ENCODE peak calls at places on chromosomes 1 and 21, in seven cellular contexts. T is HTR-8/SVneo; O is stimulated activated CD4-positive, alpha-beta T cell treated with anti-CD3 and anti-CD28 coated beads, Interleukin-1b, Interleukin-23, amount 100 ng/mL, for 1 hour; M is effector CD8-positive, alpha-beta T cell; C is posterior cingulate gyrus; S is cardiac muscle cell; W is A549. Y is an unnamed sample.

GRCh38 chr21:23017989-23018388 is 2019.8 kb downstream of the NCAM2 start:
- DNase-seq in C (no peak), O (no peak), W (no peak), T (no peak), M (no peak), S (no peak), Y (no peak)

GRCh38 chr1:43448955-43449707 is 4.6 kb downstream of the HYI start:
- DNase-seq in W (no peak), S (no peak), O (no peak), C (no peak), M (no peak), T (no peak), Y (no peak)

GRCh38 chr21:45853703-45854342 is 127.7 kb upstream of the COL6A1 start:
- DNase-seq in O (no peak), M (no peak), T (no peak), C (no peak), W (no peak), S (no peak), Y (no peak)

GRCh38 chr1:36609241-36610027 is 126.7 kb upstream of the CSF3R start:
- DNase-seq in W (peak), S (peak), T (peak), O (no peak), M (no peak), C (peak), Y (peak)

GRCh38 chr1:23477359-23478144 is 6.4 kb downstream of the ASAP3 start:
- DNase-seq in S (no peak), W (no peak), T (no peak), M (no peak), C (no peak), O (no peak), Y (no peak)

GRCh38 chr1:225691377-225691776 is 38.5 kb upstream of the ENAH start:
- DNase-seq in S (no peak), O (no peak), C (no peak), W (peak), T (no peak), M (no peak), Y (no peak)

GRCh38 chr21:39175154-39175553 is 8.1 kb downstream of the PSMG1 start:
- DNase-seq in O (no peak), T (no peak), C (no peak), W (peak), M (no peak), S (peak), Y (no peak)

GRCh38 chr1:183272390-183272801 is 86.3 kb downstream of the LAMC2 start:
- DNase-seq in M (no peak), O (no peak), C (no peak), S (no peak), W (peak), T (peak), Y (no peak)

GRCh38 chr1:76153856-76154212 is 79.3 kb downstream of the ST6GALNAC3 start:
- DNase-seq in M (no peak), C (no peak), T (no peak), O (no peak), W (no peak), S (no peak), Y (no peak)

GRCh38 chr1:33612877-33613487 is 140.5 kb downstream of the ZSCAN20 start:
- DNase-seq in W (peak), S (peak), T (peak), O (no peak), M (no peak), C (peak), Y (peak)

GRCh38 chr1:155177918-155178281 is 4.3 kb downstream of the TRIM46 start:
- DNase-seq in W (no peak), M (no peak), T (no peak), O (no peak), C (no peak), S (no peak), Y (no peak)

GRCh38 chr1:31155216-31155806 is 84.4 kb downstream of the NKAIN1 start:
- DNase-seq in C (peak), W (peak), O (peak), M (peak), S (peak), T (peak), Y (peak)

Y was measured in cerebellar cortex.